ENCODE peak calls at places on chromosomes 2 and 18, in four cellular contexts. J is HepG2, O is HCT116, I is K562. K is an unnamed sample.

GRCh38 chr2:72361042-72361441 is 213.4 kb upstream of the CYP26B1 start:
- DNase-seq in J (no peak), O (no peak), I (no peak), K (no peak)

GRCh38 chr2:69948032-69948962 is 13.1 kb downstream of the ASPRV1 start:
- DNase-seq in J (no peak), O (no peak), I (no peak), K (no peak)

GRCh38 chr2:191677091-191677645 is 768 bp upstream of the NABP1 start:
- DNase-seq in J (peak), O (no peak), I (peak), K (no peak)

GRCh38 chr2:188159484-188159883 is 132.2 kb upstream of the GULP1 start:
- DNase-seq in J (no peak), O (no peak), I (no peak), K (no peak)

GRCh38 chr2:157838442-157839161 is 37.5 kb downstream of the ACVR1 start:
- DNase-seq in J (peak), O (peak), I (peak), K (no peak)

GRCh38 chr2:50732796-50733195 is 299.1 kb downstream of the NRXN1 start:
- DNase-seq in J (no peak), O (no peak), I (no peak), K (no peak)

GRCh38 chr2:108329771-108330170 is 41.1 kb downstream of the SULT1C2 start:
- DNase-seq in J (no peak), O (no peak), I (no peak), K (no peak)

GRCh38 chr2:231390667-231391066 is 4.8 kb upstream of the B3GNT7 start:
- DNase-seq in J (no peak), O (no peak), I (no peak), K (no peak)

GRCh38 chr18:75358928-75359327 is 68.6 kb downstream of the SMIM21 start:
- DNase-seq in J (no peak), O (no peak), I (no peak), K (no peak)

GRCh38 chr2:9779572-9780264 is 63.6 kb upstream of the TAF1B start:
- DNase-seq in J (no peak), O (no peak), I (no peak), K (no peak)

GRCh38 chr18:50507120-50507590 is 52.7 kb upstream of the MAPK4 start:
- DNase-seq in J (peak), O (no peak), I (peak), K (no peak)

GRCh38 chr2:160205511-160205910 is 5.4 kb upstream of the ITGB6 start:
- DNase-seq in J (peak), O (peak), I (no peak), K (peak)

GRCh38 chr2:156329031-156329921 is 3.2 kb downstream of the NR4A2 start:
- DNase-seq in J (no peak), O (no peak), I (no peak), K (no peak)

GRCh38 chr2:152544626-152545025 is 172.6 kb downstream of the PRPF40A start:
- DNase-seq in J (no peak), O (no peak), I (no peak), K (no peak)

GRCh38 chr2:46331099-46331766 is 34.0 kb downstream of the EPAS1 start:
- DNase-seq in J (no peak), O (no peak), I (no peak), K (no peak)

GRCh38 chr2:208807756-208808155 is 401.2 kb downstream of the PTH2R start:
- DNase-seq in J (no peak), O (no peak), I (no peak), K (no peak)

GRCh38 chr2:137823196-137823595 is 141.1 kb upstream of the HNMT start:
- DNase-seq in J (no peak), O (no peak), I (no peak), K (no peak)

GRCh38 chr2:74952575-74952974 is 5.9 kb upstream of the POLE4 start:
- DNase-seq in J (peak), O (no peak), I (no peak), K (no peak)

GRCh38 chr2:74944987-74945782 is 13.3 kb upstream of the POLE4 start:
- DNase-seq in J (no peak), O (no peak), I (no peak), K (no peak)

GRCh38 chr2:74945783-74946165 is 12.7 kb upstream of the POLE4 start:
- DNase-seq in J (no peak), O (no peak), I (no peak), K (no peak)

GRCh38 chr2:74951211-74951754 is 7.2 kb upstream of the POLE4 start:
- DNase-seq in J (no peak), O (no peak), I (no peak), K (no peak)

DNA sequence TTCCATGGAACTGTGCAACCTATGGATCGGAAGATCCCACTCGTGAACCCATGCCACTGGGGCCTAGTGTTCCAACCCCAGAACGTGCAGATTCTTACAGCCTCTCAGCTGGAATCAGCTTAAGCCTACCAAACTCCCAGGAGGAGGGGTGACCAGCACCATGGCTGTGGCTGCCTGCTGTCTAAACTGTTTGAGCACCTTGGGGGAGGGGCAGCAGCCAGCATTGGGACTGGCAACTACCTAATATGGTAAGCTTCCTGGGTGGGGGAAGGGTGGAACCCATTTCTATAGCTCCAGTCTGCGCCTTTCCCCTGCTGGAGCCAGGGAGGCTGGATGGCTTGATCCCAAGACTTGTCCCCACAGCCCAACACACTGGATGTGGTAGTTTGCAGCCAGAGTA is 10.7 kb upstream of the POLE4 start:
- DNase-seq in J (peak), O (no peak), I (no peak), K (no peak)
- TF ChIP-seq TCF7L2 in J (no peak), O (no peak), I (no peak), K (no peak)

GRCh38 chr2:224572338-224572737 is 12.8 kb downstream of the CUL3 start:
- DNase-seq in J (no peak), O (no peak), I (no peak), K (no peak)

GRCh38 chr2:224570328-224570993 is 14.7 kb downstream of the CUL3 start:
- DNase-seq in J (no peak), O (no peak), I (no peak), K (no peak)

GRCh38 chr2:224573724-224574123 is 11.4 kb downstream of the CUL3 start:
- DNase-seq in J (no peak), O (no peak), I (no peak), K (no peak)

GRCh38 chr2:224565452-224566035 is 19.6 kb downstream of the CUL3 start:
- DNase-seq in J (no peak), O (no peak), I (no peak), K (no peak)

GRCh38 chr2:224569654-224570053 is 15.5 kb downstream of the CUL3 start:
- DNase-seq in J (no peak), O (no peak), I (no peak), K (no peak)
- H3K4me3 ChIP-seq in J (no peak), O (no peak), I (no peak), K (no peak)

DNA sequence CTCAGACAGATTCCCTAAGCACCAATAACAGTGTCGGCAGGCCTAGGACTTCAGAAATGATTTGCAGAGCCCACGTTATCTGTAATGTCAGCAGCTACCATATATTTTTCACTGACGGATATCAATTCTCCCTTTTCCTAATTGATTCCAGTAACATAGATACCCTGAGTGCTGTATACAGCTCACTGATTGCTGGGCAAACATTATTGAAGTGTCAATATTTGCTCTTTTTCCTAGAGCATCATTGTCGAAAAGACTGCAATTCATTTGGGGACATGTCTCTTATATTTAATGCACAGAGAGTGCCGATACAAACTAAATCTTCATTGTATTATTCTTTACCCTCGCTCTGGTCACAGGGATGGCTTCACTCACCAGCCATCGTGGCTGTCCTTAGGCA is 105.1 kb downstream of the CPO start:
- DNase-seq in J (no peak), O (no peak), I (no peak), K (no peak)
- TF ChIP-seq SIN3A in J (no peak), O (no peak), I (no peak), K (no peak)

GRCh38 chr18:39976771-39977170 is 1978.3 kb upstream of the PIK3C3 start:
- DNase-seq in J (no peak), O (no peak), I (no peak), K (no peak)
- TF ChIP-seq TCF7L2 in J (no peak), O (no peak), I (no peak), K (no peak)

GRCh38 chr2:27954261-27954673 is 63.7 kb downstream of the BABAM2 start:
- DNase-seq in J (no peak), O (no peak), I (no peak), K (peak)
- H3K4me3 ChIP-seq in J (no peak), O (no peak), I (no peak), K (no peak)

K was measured in Panc1.